ENCODE peak calls at places on chromosomes 6 and 20, in nine cellular contexts. K, Q, I, M, O, V, A, U and B are unnamed samples. For H3K4me1, the result is how much of the 10 kb centered on the place peaks cover.

GRCh38 chr6:69942485-69942884 is 76.1 kb downstream of the COL19A1 start:
- DNase-seq in V (no peak), A (no peak), U (no peak), O (no peak), K (no peak), M (no peak), I (no peak), Q (no peak), B (no peak)

GRCh38 chr6:56093776-56094175 is 153.6 kb downstream of the COL21A1 start:
- DNase-seq in M (no peak), O (no peak), A (no peak), I (no peak), U (no peak), Q (no peak), K (no peak), V (no peak), B (no peak)

GRCh38 chr20:36919715-36920333 is 31.7 kb downstream of the SAMHD1 start:
- DNase-seq in I (peak), U (no peak), A (peak), Q (no peak), M (peak), K (peak), O (no peak), V (peak), B (peak)

GRCh38 chr6:34001706-34002645 is 143.9 kb downstream of the GRM4 start:
- DNase-seq in K (no peak), O (no peak), M (no peak), V (no peak), A (no peak), U (no peak), Q (peak), I (no peak), B (no peak)

GRCh38 chr6:28607990-28608389 is 82.3 kb downstream of the GPX5 start:
- DNase-seq in Q (no peak), A (no peak), V (no peak), M (no peak), I (no peak), O (no peak), U (no peak), K (no peak), B (no peak)

GRCh38 chr6:169371344-169372144 is 117.9 kb upstream of the THBS2 start:
- DNase-seq in U (no peak), A (peak), Q (peak), I (no peak), M (no peak), O (no peak), K (no peak), V (peak), B (no peak)

GRCh38 chr6:16548121-16548520 is 213.1 kb downstream of the ATXN1 start:
- DNase-seq in U (no peak), V (no peak), M (no peak), I (no peak), Q (no peak), O (no peak), K (no peak), A (no peak), B (no peak)

GRCh38 chr6:4103929-4104328 is 25.0 kb upstream of the FAM217A start:
- DNase-seq in K (no peak), U (no peak), O (no peak), Q (no peak), I (no peak), A (no peak), M (peak), V (no peak), B (no peak)

GRCh38 chr6:10313799-10314162 is 101.1 kb downstream of the TFAP2A start:
- DNase-seq in U (no peak), Q (no peak), I (no peak), V (no peak), M (no peak), K (no peak), A (no peak), O (no peak), B (no peak)

GRCh38 chr6:41678511-41679084 is 40.3 kb downstream of the MDFI start:
- DNase-seq in V (no peak), Q (peak), K (no peak), O (peak), M (no peak), U (no peak), A (no peak), I (no peak), B (no peak)

GRCh38 chr6:147603392-147604081 is 95.0 kb downstream of the SAMD5 start:
- DNase-seq in O (no peak), U (peak), I (no peak), Q (no peak), M (no peak), A (no peak), V (no peak), K (no peak), B (no peak)

GRCh38 chr20:31665753-31666152 is 28.0 kb downstream of the COX4I2 start:
- DNase-seq in O (no peak), I (no peak), Q (no peak), A (no peak), U (no peak), K (no peak), V (no peak), M (no peak), B (no peak)

GRCh38 chr20:31663838-31664695 is 26.4 kb downstream of the COX4I2 start:
- DNase-seq in Q (no peak), O (no peak), A (peak), U (no peak), I (no peak), M (peak), V (no peak), K (no peak), B (no peak)

GRCh38 chr20:31663524-31663837 is 25.8 kb downstream of the COX4I2 start:
- DNase-seq in U (no peak), M (no peak), K (no peak), A (no peak), V (no peak), O (no peak), I (no peak), Q (no peak), B (no peak)

GRCh38 chr20:31666258-31667042 is 28.7 kb downstream of the COX4I2 start:
- DNase-seq in O (peak), K (no peak), U (peak), Q (no peak), I (peak), A (no peak), V (no peak), M (no peak), B (peak)

DNA sequence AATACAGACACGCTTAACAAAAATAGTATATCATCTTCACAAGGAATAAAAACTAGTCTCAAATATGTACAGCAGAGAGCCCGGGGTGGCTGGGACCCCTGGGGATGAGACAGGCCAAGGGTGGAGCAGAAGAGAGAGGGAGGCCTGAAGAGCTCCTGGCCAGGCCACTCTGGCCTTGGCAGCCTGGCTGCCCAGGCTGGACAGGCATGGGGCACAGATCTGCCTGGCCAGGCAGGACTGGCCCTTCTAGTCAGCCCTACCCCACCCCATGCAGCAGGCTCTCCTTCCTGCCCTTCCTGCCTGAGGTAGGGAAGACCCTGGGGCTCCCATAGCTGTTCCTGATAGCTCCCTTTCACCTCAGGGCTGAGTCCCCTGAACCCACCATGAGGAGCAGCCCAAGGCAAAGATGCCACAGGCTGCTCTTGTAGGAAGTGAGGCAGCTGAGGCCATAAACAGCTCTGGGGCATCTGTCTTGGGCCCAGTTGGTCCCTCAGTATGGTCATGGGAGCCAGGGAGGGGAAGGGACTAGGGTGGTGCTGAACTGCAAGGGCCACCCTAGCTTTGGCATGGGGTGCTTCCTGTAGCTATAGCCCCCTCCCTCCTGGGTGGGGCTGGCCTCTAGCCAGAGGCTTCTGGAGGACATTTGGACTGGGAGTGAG is 27.1 kb downstream of the COX4I2 start:
- DNase-seq in U (no peak), A (no peak), K (no peak), M (no peak), I (no peak), O (no peak), Q (no peak), V (no peak), B (no peak)
- H3K4me1 ChIP-seq in U (under half), A (half or more), K (under half), M (under half), I (under half), O (under half), Q (under half), V (under half), B (under half)

GRCh38 chr20:44582321-44583025 is at the start of gene PKIG:
- DNase-seq in A (no peak), K (no peak), Q (no peak), M (no peak), V (no peak), O (no peak), U (peak), I (no peak), B (no peak)

GRCh38 chr20:44580581-44581268 is 1.7 kb upstream of the PKIG start:
- DNase-seq in U (no peak), V (no peak), A (no peak), K (no peak), M (no peak), Q (no peak), O (no peak), I (no peak), B (no peak)

GRCh38 chr20:44583179-44583578 is 800 bp downstream of the PKIG start:
- DNase-seq in Q (no peak), K (no peak), A (no peak), V (no peak), I (no peak), O (no peak), M (no peak), U (no peak), B (no peak)

GRCh38 chr20:44579313-44580090 is 2.9 kb upstream of the PKIG start:
- DNase-seq in I (no peak), U (no peak), M (no peak), A (no peak), K (no peak), V (no peak), O (no peak), Q (no peak), B (no peak)

GRCh38 chr20:44581515-44581914 is 864 bp upstream of the PKIG start:
- DNase-seq in V (no peak), K (no peak), Q (no peak), M (no peak), O (no peak), A (no peak), U (no peak), I (no peak), B (no peak)
- H3K27ac ChIP-seq in V (peak), K (no peak), Q (peak), M (no peak), O (peak), A (no peak), U (peak), I (no peak), B (no peak)

GRCh38 chr6:25154034-25154596 is 125.1 kb upstream of the CARMIL1 start:
- DNase-seq in M (no peak), K (no peak), Q (no peak), V (no peak), U (no peak), O (no peak), A (no peak), I (no peak), B (no peak)

GRCh38 chr6:25147191-25147590 is 132.0 kb upstream of the CARMIL1 start:
- DNase-seq in M (no peak), V (no peak), K (no peak), A (no peak), I (no peak), Q (no peak), U (no peak), O (no peak), B (no peak)

GRCh38 chr6:25153079-25153478 is 126.1 kb upstream of the CARMIL1 start:
- DNase-seq in I (no peak), A (no peak), U (no peak), V (no peak), K (no peak), O (no peak), M (no peak), Q (no peak), B (no peak)

GRCh38 chr6:25150031-25150430 is 129.1 kb upstream of the CARMIL1 start:
- DNase-seq in Q (no peak), I (no peak), O (no peak), U (no peak), K (no peak), A (no peak), V (no peak), M (no peak), B (no peak)

DNA sequence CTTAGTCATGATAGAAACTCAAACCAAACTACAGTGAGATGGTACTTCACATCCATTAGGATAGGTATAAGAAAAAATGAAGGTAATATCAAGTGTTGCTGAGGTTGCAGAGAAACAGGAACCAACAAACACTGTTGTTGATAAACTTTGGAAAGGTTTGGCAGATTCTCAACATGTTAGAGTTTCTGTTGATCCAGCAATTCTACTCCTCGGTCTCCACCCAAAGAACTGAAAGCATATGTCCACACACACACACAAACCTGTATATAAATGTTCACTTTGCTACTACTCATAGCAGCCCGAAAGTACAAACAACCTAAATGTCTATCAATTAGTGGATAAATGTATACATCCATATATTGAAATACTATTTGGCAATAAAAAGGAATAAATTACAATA is 128.3 kb upstream of the CARMIL1 start:
- DNase-seq in M (no peak), O (no peak), Q (no peak), U (no peak), A (no peak), I (no peak), V (no peak), K (no peak), B (no peak)
- H3K4me1 ChIP-seq in M (under half), O (under half), Q (under half), U (under half), A (under half), I (under half), V (under half), K (under half), B (under half)

DNA sequence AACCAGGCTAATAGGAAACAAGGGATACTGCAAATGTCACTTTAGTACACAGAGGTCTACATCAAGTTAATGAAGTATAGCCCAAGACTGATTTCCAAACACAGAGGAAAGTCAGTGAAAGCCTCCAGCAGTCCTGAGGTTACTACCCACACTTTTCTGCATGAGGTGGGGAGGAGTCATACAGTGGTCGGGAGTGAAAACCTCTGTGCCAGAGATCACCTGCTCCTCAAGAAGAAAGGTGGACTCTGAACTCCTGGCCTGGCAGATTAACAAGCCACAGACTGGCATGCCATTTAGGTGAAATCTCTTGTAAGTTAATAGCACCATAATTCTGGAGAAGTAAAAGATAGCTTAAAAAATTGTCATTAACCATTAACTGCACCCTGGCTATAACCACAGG is 125.1 kb upstream of the LAMP5 start:
- DNase-seq in M (no peak), U (no peak), V (no peak), A (no peak), I (no peak), K (no peak), Q (no peak), O (no peak), B (no peak)
- H3K27ac ChIP-seq in M (no peak), U (no peak), V (no peak), A (no peak), I (no peak), K (no peak), Q (no peak), O (peak), B (no peak)

GRCh38 chr6:75602897-75603395 is 1.3 kb downstream of the SENP6 start:
- DNase-seq in M (no peak), K (no peak), V (no peak), Q (no peak), U (no peak), A (no peak), O (no peak), I (no peak), B (no peak)
- H3K4me1 ChIP-seq in M (under half), K (under half), V (under half), Q (under half), U (under half), A (under half), O (under half), I (half or more), B (half or more)

DNA sequence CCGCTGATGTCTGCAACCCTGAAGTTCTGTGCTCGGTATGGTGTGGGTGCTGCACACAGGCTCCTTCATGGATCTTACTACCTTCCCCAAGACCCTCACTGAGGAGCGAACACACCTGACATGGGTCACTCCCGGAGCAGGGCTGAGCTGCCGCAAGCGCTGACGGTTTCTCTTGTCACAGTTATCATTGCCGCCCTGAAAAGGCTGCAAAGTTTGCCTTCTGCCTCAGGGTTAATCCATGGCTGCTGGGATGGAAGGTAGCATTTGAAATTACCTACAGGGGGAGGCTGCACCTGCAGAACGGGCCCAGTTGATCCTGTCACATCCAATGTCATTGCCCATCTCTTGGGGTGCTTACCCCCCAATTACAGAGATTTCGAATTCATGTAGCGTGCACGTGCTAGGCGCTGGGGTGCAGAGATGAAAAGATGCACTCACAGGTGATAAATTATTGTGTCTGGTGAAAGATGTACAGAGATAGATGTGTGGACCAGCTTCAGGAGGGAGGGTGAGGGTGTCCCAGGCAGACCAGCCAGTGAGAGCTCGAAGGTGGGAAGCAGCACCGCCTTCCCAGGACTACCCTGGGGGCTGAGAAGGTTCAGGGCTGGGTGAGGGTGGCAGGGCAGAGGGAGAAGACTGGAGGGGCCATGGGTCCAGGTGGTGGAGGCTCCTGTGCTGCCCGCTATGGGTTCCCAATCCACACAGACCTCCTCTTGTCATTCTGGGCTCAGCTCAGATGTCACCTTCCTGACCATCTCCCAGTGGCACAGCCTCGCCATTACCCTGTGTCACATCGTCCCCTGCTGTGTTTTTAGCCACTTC is 120.1 kb downstream of the SYCP2 start:
- DNase-seq in V (no peak), U (no peak), O (peak), K (no peak), Q (no peak), A (no peak), M (no peak), I (no peak), B (no peak)
- H3K27ac ChIP-seq in V (no peak), U (no peak), O (no peak), K (no peak), Q (no peak), A (no peak), M (no peak), I (no peak), B (no peak)

GRCh38 chr6:75601608-75602163 is at the start of gene SENP6:
- DNase-seq in I (peak), U (peak), O (peak), V (no peak), Q (peak), A (peak), M (peak), K (no peak), B (peak)
- H3K4me1 ChIP-seq in I (under half), U (under half), O (under half), V (under half), Q (under half), A (under half), M (under half), K (under half), B (half or more)

GRCh38 chr6:44542401-44543116 is 155.1 kb downstream of the CDC5L start:
- DNase-seq in K (peak), I (no peak), Q (peak), V (no peak), M (no peak), O (peak), A (no peak), U (no peak), B (no peak)
- H3K27ac ChIP-seq in K (peak), I (no peak), Q (no peak), V (no peak), M (no peak), O (no peak), A (no peak), U (no peak), B (no peak)

GRCh38 chr6:37171970-37172812 is 2.2 kb downstream of the PIM1 start:
- DNase-seq in V (peak), M (peak), Q (peak), O (peak), I (peak), U (peak), K (peak), A (peak), B (peak)

GRCh38 chr6:37169458-37170272 is at the start of gene PIM1:
- DNase-seq in V (peak), O (peak), U (peak), A (peak), M (peak), Q (peak), I (peak), K (peak), B (peak)

GRCh38 chr6:37171141-37171969 is 1.4 kb downstream of the PIM1 start:
- DNase-seq in M (peak), V (no peak), U (peak), I (peak), Q (peak), A (no peak), K (no peak), O (peak), B (peak)

GRCh38 chr6:37168809-37169457 is 1.0 kb upstream of the PIM1 start:
- DNase-seq in V (no peak), O (no peak), M (no peak), U (no peak), K (no peak), I (peak), Q (no peak), A (no peak), B (no peak)

GRCh38 chr6:37170273-37171140 is 555 bp downstream of the PIM1 start:
- DNase-seq in Q (peak), O (peak), A (no peak), I (peak), M (no peak), K (no peak), V (no peak), U (peak), B (peak)
- H3K4me1 ChIP-seq in Q (under half), O (under half), A (under half), I (under half), M (under half), K (under half), V (under half), U (under half), B (under half)